ENCODE peak calls at places on chromosome 3, in five cellular contexts. H is cerebellar cortex, A is neural progenitor cell, K is hepatic stellate cell, J is MM.1S. E is an unnamed sample.

GRCh38 chr3:155241559-155241958 is 51.9 kb downstream of the STRIT1 start:
- DNase-seq in H (no peak), A (no peak), K (no peak), J (no peak), E (no peak)

GRCh38 chr3:197201840-197202452 is 96.5 kb downstream of the DLG1 start:
- DNase-seq in H (no peak), A (no peak), K (no peak), J (no peak), E (no peak)

GRCh38 chr3:188656196-188656982 is 502.4 kb downstream of the LPP start:
- DNase-seq in H (peak), A (no peak), K (peak), J (no peak), E (no peak)

GRCh38 chr3:176848431-176849214 is 348.7 kb downstream of the TBL1XR1 start:
- DNase-seq in H (no peak), A (no peak), K (no peak), J (no peak), E (no peak)

GRCh38 chr3:45647148-45647619 is 42.0 kb upstream of the SACM1L start:
- DNase-seq in H (peak), A (no peak), K (peak), J (no peak), E (peak)

GRCh38 chr3:24508423-24508839 is 13.8 kb upstream of the THRB start:
- DNase-seq in H (no peak), A (no peak), K (no peak), J (no peak), E (no peak)

GRCh38 chr3:105834768-105835167 is 34.0 kb downstream of the CBLB start:
- DNase-seq in H (no peak), A (no peak), K (no peak), J (no peak), E (no peak)

GRCh38 chr3:196292281-196292923 is 4.9 kb upstream of the PCYT1A start:
- DNase-seq in H (no peak), A (no peak), K (no peak), J (no peak), E (no peak)

GRCh38 chr3:153429821-153430220 is 267.8 kb downstream of the RAP2B start:
- DNase-seq in H (no peak), A (no peak), K (no peak), J (no peak), E (no peak)

GRCh38 chr3:67017211-67017610 is 19.1 kb downstream of the KBTBD8 start:
- DNase-seq in H (no peak), A (no peak), K (peak), J (peak), E (no peak)